ENCODE peak calls at places on chromosome 17, in ten cellular contexts. One of them, this sample, is unnamed.

GRCh38 chr17:5418858-5419355 is 555 bp downstream of the NUP88 start:
- DNase-seq in right lobe of liver: no peak
- DNase-seq in small intestine: peak; percentile 71
- DNase-seq in esophagus squamous epithelium: no peak
- DNase-seq in psoas muscle: no peak
- DNase-seq in cardiac muscle cell: peak; percentile 48
- DNase-seq in pancreas: peak; percentile 36
- DNase-seq in CD8-positive, alpha-beta memory T cell: peak; percentile 80
- DNase-seq in astrocyte: peak; percentile 55
- DNase-seq in H9: no peak
- DNase-seq in this sample: peak; percentile 58

GRCh38 chr17:33523577-33523981 is 230.5 kb upstream of the ASIC2 start:
- DNase-seq in right lobe of liver: no peak
- DNase-seq in small intestine: no peak
- DNase-seq in esophagus squamous epithelium: no peak
- DNase-seq in psoas muscle: peak; percentile 20
- DNase-seq in cardiac muscle cell: no peak
- DNase-seq in pancreas: no peak
- DNase-seq in CD8-positive, alpha-beta memory T cell: no peak
- DNase-seq in astrocyte: no peak
- DNase-seq in H9: no peak
- DNase-seq in this sample: peak; percentile 52

GRCh38 chr17:72890711-72891110 is 201.8 kb downstream of the SLC39A11 start:
- DNase-seq in right lobe of liver: no peak
- DNase-seq in small intestine: no peak
- DNase-seq in esophagus squamous epithelium: no peak
- DNase-seq in psoas muscle: no peak
- DNase-seq in cardiac muscle cell: no peak
- DNase-seq in pancreas: no peak
- DNase-seq in CD8-positive, alpha-beta memory T cell: no peak
- DNase-seq in astrocyte: peak; percentile 34
- DNase-seq in H9: no peak
- DNase-seq in this sample: peak; percentile 7

GRCh38 chr17:68771867-68772515 is 170.8 kb upstream of the FAM20A start:
- DNase-seq in right lobe of liver: no peak
- DNase-seq in small intestine: peak; percentile 62
- DNase-seq in esophagus squamous epithelium: no peak
- DNase-seq in psoas muscle: no peak
- DNase-seq in cardiac muscle cell: peak; percentile 48
- DNase-seq in pancreas: no peak
- DNase-seq in CD8-positive, alpha-beta memory T cell: no peak
- DNase-seq in astrocyte: peak; percentile 41
- DNase-seq in H9: no peak
- DNase-seq in this sample: peak; percentile 38

GRCh38 chr17:68383443-68384321 is 73.6 kb downstream of the WIPI1 start:
- DNase-seq in right lobe of liver: peak; percentile 62
- DNase-seq in small intestine: peak; percentile 62
- DNase-seq in esophagus squamous epithelium: no peak
- DNase-seq in psoas muscle: peak; percentile 47
- DNase-seq in cardiac muscle cell: no peak
- DNase-seq in pancreas: no peak
- DNase-seq in CD8-positive, alpha-beta memory T cell: peak; percentile 14
- DNase-seq in astrocyte: peak; percentile 93
- DNase-seq in H9: peak; percentile 25
- DNase-seq in this sample: no peak

GRCh38 chr17:74769856-74770497 is 6.2 kb downstream of the NAT9 start:
- DNase-seq in right lobe of liver: no peak
- DNase-seq in small intestine: peak; percentile 26
- DNase-seq in esophagus squamous epithelium: no peak
- DNase-seq in psoas muscle: no peak
- DNase-seq in cardiac muscle cell: no peak
- DNase-seq in pancreas: peak; percentile 39
- DNase-seq in CD8-positive, alpha-beta memory T cell: no peak
- DNase-seq in astrocyte: no peak
- DNase-seq in H9: no peak
- DNase-seq in this sample: no peak

GRCh38 chr17:61235821-61236197 is 163.8 kb upstream of the TBX2 start:
- DNase-seq in right lobe of liver: no peak
- DNase-seq in small intestine: no peak
- DNase-seq in esophagus squamous epithelium: no peak
- DNase-seq in psoas muscle: no peak
- DNase-seq in cardiac muscle cell: peak; percentile 40
- DNase-seq in pancreas: no peak
- DNase-seq in CD8-positive, alpha-beta memory T cell: no peak
- DNase-seq in astrocyte: peak; percentile 66
- DNase-seq in H9: no peak
- DNase-seq in this sample: peak; percentile 54

GRCh38 chr17:33874617-33875060 is 380.4 kb upstream of the CCL2 start:
- DNase-seq in right lobe of liver: no peak
- DNase-seq in small intestine: no peak
- DNase-seq in esophagus squamous epithelium: no peak
- DNase-seq in psoas muscle: no peak
- DNase-seq in cardiac muscle cell: no peak
- DNase-seq in pancreas: no peak
- DNase-seq in CD8-positive, alpha-beta memory T cell: no peak
- DNase-seq in astrocyte: no peak
- DNase-seq in H9: no peak
- DNase-seq in this sample: no peak

GRCh38 chr17:80360396-80360795 is 54.6 kb upstream of the ENDOV start:
- DNase-seq in right lobe of liver: peak; percentile 37
- DNase-seq in small intestine: no peak
- DNase-seq in esophagus squamous epithelium: no peak
- DNase-seq in psoas muscle: no peak
- DNase-seq in cardiac muscle cell: no peak
- DNase-seq in pancreas: no peak
- DNase-seq in CD8-positive, alpha-beta memory T cell: no peak
- DNase-seq in astrocyte: no peak
- DNase-seq in H9: no peak
- DNase-seq in this sample: no peak

GRCh38 chr17:68248886-68249872 is 1.3 kb downstream of the AMZ2 start:
- DNase-seq in right lobe of liver: no peak
- DNase-seq in small intestine: peak; percentile 27
- DNase-seq in esophagus squamous epithelium: no peak
- DNase-seq in psoas muscle: no peak
- DNase-seq in cardiac muscle cell: no peak
- DNase-seq in pancreas: no peak
- DNase-seq in CD8-positive, alpha-beta memory T cell: no peak
- DNase-seq in astrocyte: no peak
- DNase-seq in H9: no peak
- DNase-seq in this sample: no peak

GRCh38 chr17:38799501-38800236 is at the start of gene PIP4K2B:
- DNase-seq in right lobe of liver: peak; percentile 98
- DNase-seq in small intestine: peak; percentile 97
- DNase-seq in esophagus squamous epithelium: peak; percentile 84
- DNase-seq in psoas muscle: peak; percentile 97
- DNase-seq in cardiac muscle cell: peak; percentile 98
- DNase-seq in pancreas: peak; percentile 98
- DNase-seq in CD8-positive, alpha-beta memory T cell: peak; percentile 82
- DNase-seq in astrocyte: peak; percentile 98
- DNase-seq in H9: peak; percentile 99
- DNase-seq in this sample: peak; percentile 95

GRCh38 chr17:76873856-76874255 is 5.7 kb downstream of the MGAT5B start:
- DNase-seq in right lobe of liver: no peak
- DNase-seq in small intestine: no peak
- DNase-seq in esophagus squamous epithelium: no peak
- DNase-seq in psoas muscle: no peak
- DNase-seq in cardiac muscle cell: no peak
- DNase-seq in pancreas: no peak
- DNase-seq in CD8-positive, alpha-beta memory T cell: no peak
- DNase-seq in astrocyte: peak; percentile 55
- DNase-seq in H9: no peak
- DNase-seq in this sample: peak; percentile 6

GRCh38 chr17:81402530-81402941 is 7.3 kb downstream of the BAHCC1 start:
- DNase-seq in right lobe of liver: no peak
- DNase-seq in small intestine: no peak
- DNase-seq in esophagus squamous epithelium: no peak
- DNase-seq in psoas muscle: peak; percentile 37
- DNase-seq in cardiac muscle cell: no peak
- DNase-seq in pancreas: no peak
- DNase-seq in CD8-positive, alpha-beta memory T cell: no peak
- DNase-seq in astrocyte: no peak
- DNase-seq in H9: no peak
- DNase-seq in this sample: no peak

GRCh38 chr17:38456031-38456815 is 28.0 kb downstream of the ARHGAP23 start:
- DNase-seq in right lobe of liver: no peak
- DNase-seq in small intestine: no peak
- DNase-seq in esophagus squamous epithelium: no peak
- DNase-seq in psoas muscle: no peak
- DNase-seq in cardiac muscle cell: no peak
- DNase-seq in pancreas: no peak
- DNase-seq in CD8-positive, alpha-beta memory T cell: no peak
- DNase-seq in astrocyte: no peak
- DNase-seq in H9: no peak
- DNase-seq in this sample: peak; percentile 36

GRCh38 chr17:21689604-21690003 is 2.7 kb upstream of the KCNJ18 start:
- DNase-seq in right lobe of liver: no peak
- DNase-seq in small intestine: no peak
- DNase-seq in esophagus squamous epithelium: no peak
- DNase-seq in psoas muscle: peak; percentile 68
- DNase-seq in cardiac muscle cell: no peak
- DNase-seq in pancreas: no peak
- DNase-seq in CD8-positive, alpha-beta memory T cell: no peak
- DNase-seq in astrocyte: peak; percentile 75
- DNase-seq in H9: no peak
- DNase-seq in this sample: no peak

GRCh38 chr17:42669705-42670198 is 7.0 kb downstream of the PLEKHH3 start:
- DNase-seq in right lobe of liver: no peak
- DNase-seq in small intestine: no peak
- DNase-seq in esophagus squamous epithelium: no peak
- DNase-seq in psoas muscle: no peak
- DNase-seq in cardiac muscle cell: no peak
- DNase-seq in pancreas: no peak
- DNase-seq in CD8-positive, alpha-beta memory T cell: no peak
- DNase-seq in astrocyte: no peak
- DNase-seq in H9: no peak
- DNase-seq in this sample: no peak
- H3K4me1 ChIP-seq in right lobe of liver: peaks cover 34% of the 10 kb centered on the region
- H3K4me1 ChIP-seq in small intestine: peaks cover 7% of the 10 kb centered on the region
- H3K4me1 ChIP-seq in esophagus squamous epithelium: peaks cover 61% of the 10 kb centered on the region
- H3K4me1 ChIP-seq in psoas muscle: peaks cover 53% of the 10 kb centered on the region
- H3K4me1 ChIP-seq in cardiac muscle cell: peaks cover 8% of the 10 kb centered on the region
- H3K4me1 ChIP-seq in pancreas: peaks cover 40% of the 10 kb centered on the region
- H3K4me1 ChIP-seq in CD8-positive, alpha-beta memory T cell: peaks cover 26% of the 10 kb centered on the region
- H3K4me1 ChIP-seq in astrocyte: peaks cover 28% of the 10 kb centered on the region
- H3K4me1 ChIP-seq in H9: peaks cover 4% of the 10 kb centered on the region
- H3K4me1 ChIP-seq in this sample: peaks cover 18% of the 10 kb centered on the region

GRCh38 chr17:47952181-47953021 is 5.3 kb downstream of the PRR15L start:
- DNase-seq in right lobe of liver: peak; percentile 84
- DNase-seq in small intestine: peak; percentile 99
- DNase-seq in esophagus squamous epithelium: no peak
- DNase-seq in psoas muscle: no peak
- DNase-seq in cardiac muscle cell: no peak
- DNase-seq in pancreas: no peak
- DNase-seq in CD8-positive, alpha-beta memory T cell: no peak
- DNase-seq in astrocyte: no peak
- DNase-seq in H9: no peak
- DNase-seq in this sample: no peak
- H3K27ac ChIP-seq in right lobe of liver: peak overlapping the region; percentile 38
- H3K27ac ChIP-seq in small intestine: peak overlapping the region; percentile 72
- H3K27ac ChIP-seq in esophagus squamous epithelium: no peak overlapping the region
- H3K27ac ChIP-seq in psoas muscle: no peak overlapping the region
- H3K27ac ChIP-seq in cardiac muscle cell: no peak overlapping the region
- H3K27ac ChIP-seq in pancreas: peak overlapping the region; percentile 38
- H3K27ac ChIP-seq in CD8-positive, alpha-beta memory T cell: no peak overlapping the region
- H3K27ac ChIP-seq in astrocyte: no peak overlapping the region
- H3K27ac ChIP-seq in H9: no peak overlapping the region
- H3K27ac ChIP-seq in this sample: no peak overlapping the region

GRCh38 chr17:2394775-2395191 is 6.1 kb downstream of the MNT start:
- DNase-seq in right lobe of liver: peak; percentile 61
- DNase-seq in small intestine: no peak
- DNase-seq in esophagus squamous epithelium: no peak
- DNase-seq in psoas muscle: no peak
- DNase-seq in cardiac muscle cell: no peak
- DNase-seq in pancreas: peak; percentile 44
- DNase-seq in CD8-positive, alpha-beta memory T cell: no peak
- DNase-seq in astrocyte: no peak
- DNase-seq in H9: peak; percentile 28
- DNase-seq in this sample: no peak
- H3K4me1 ChIP-seq in right lobe of liver: peaks cover 42% of the 10 kb centered on the region
- H3K4me1 ChIP-seq in small intestine: peaks cover 37% of the 10 kb centered on the region
- H3K4me1 ChIP-seq in esophagus squamous epithelium: peaks cover 75% of the 10 kb centered on the region
- H3K4me1 ChIP-seq in psoas muscle: peaks cover 73% of the 10 kb centered on the region
- H3K4me1 ChIP-seq in cardiac muscle cell: peaks cover 50% of the 10 kb centered on the region
- H3K4me1 ChIP-seq in pancreas: peaks cover 54% of the 10 kb centered on the region
- H3K4me1 ChIP-seq in CD8-positive, alpha-beta memory T cell: peaks cover 68% of the 10 kb centered on the region
- H3K4me1 ChIP-seq in astrocyte: peaks cover 62% of the 10 kb centered on the region
- H3K4me1 ChIP-seq in H9: peaks cover 11% of the 10 kb centered on the region
- H3K4me1 ChIP-seq in this sample: no peaks in the 10 kb centered on the region

GRCh38 chr17:20208717-20209116 is 199.6 kb downstream of the SPECC1 start:
- DNase-seq in right lobe of liver: no peak
- DNase-seq in small intestine: no peak
- DNase-seq in esophagus squamous epithelium: no peak
- DNase-seq in psoas muscle: no peak
- DNase-seq in cardiac muscle cell: no peak
- DNase-seq in pancreas: no peak
- DNase-seq in CD8-positive, alpha-beta memory T cell: no peak
- DNase-seq in astrocyte: no peak
- DNase-seq in H9: no peak
- DNase-seq in this sample: no peak

GRCh38 chr17:20206068-20206467 is 196.9 kb downstream of the SPECC1 start:
- DNase-seq in right lobe of liver: no peak
- DNase-seq in small intestine: no peak
- DNase-seq in esophagus squamous epithelium: no peak
- DNase-seq in psoas muscle: no peak
- DNase-seq in cardiac muscle cell: no peak
- DNase-seq in pancreas: no peak
- DNase-seq in CD8-positive, alpha-beta memory T cell: peak; percentile 16
- DNase-seq in astrocyte: peak; percentile 59
- DNase-seq in H9: no peak
- DNase-seq in this sample: no peak

GRCh38 chr17:20205609-20206008 is 196.4 kb downstream of the SPECC1 start:
- DNase-seq in right lobe of liver: no peak
- DNase-seq in small intestine: no peak
- DNase-seq in esophagus squamous epithelium: no peak
- DNase-seq in psoas muscle: no peak
- DNase-seq in cardiac muscle cell: no peak
- DNase-seq in pancreas: no peak
- DNase-seq in CD8-positive, alpha-beta memory T cell: no peak
- DNase-seq in astrocyte: no peak
- DNase-seq in H9: no peak
- DNase-seq in this sample: no peak

GRCh38 chr17:20207295-20207985 is 198.3 kb downstream of the SPECC1 start:
- DNase-seq in right lobe of liver: no peak
- DNase-seq in small intestine: no peak
- DNase-seq in esophagus squamous epithelium: no peak
- DNase-seq in psoas muscle: no peak
- DNase-seq in cardiac muscle cell: no peak
- DNase-seq in pancreas: no peak
- DNase-seq in CD8-positive, alpha-beta memory T cell: no peak
- DNase-seq in astrocyte: no peak
- DNase-seq in H9: no peak
- DNase-seq in this sample: peak; percentile 68

GRCh38 chr17:20206591-20206990 is 197.4 kb downstream of the SPECC1 start:
- DNase-seq in right lobe of liver: no peak
- DNase-seq in small intestine: no peak
- DNase-seq in esophagus squamous epithelium: no peak
- DNase-seq in psoas muscle: no peak
- DNase-seq in cardiac muscle cell: no peak
- DNase-seq in pancreas: no peak
- DNase-seq in CD8-positive, alpha-beta memory T cell: no peak
- DNase-seq in astrocyte: peak; percentile 81
- DNase-seq in H9: no peak
- DNase-seq in this sample: peak; percentile 76
- H3K27ac ChIP-seq in right lobe of liver: no peak overlapping the region
- H3K27ac ChIP-seq in small intestine: no peak overlapping the region
- H3K27ac ChIP-seq in esophagus squamous epithelium: no peak overlapping the region
- H3K27ac ChIP-seq in psoas muscle: no peak overlapping the region
- H3K27ac ChIP-seq in cardiac muscle cell: no peak overlapping the region
- H3K27ac ChIP-seq in pancreas: no peak overlapping the region
- H3K27ac ChIP-seq in CD8-positive, alpha-beta memory T cell: no peak overlapping the region
- H3K27ac ChIP-seq in astrocyte: peak overlapping the region; percentile 73
- H3K27ac ChIP-seq in H9: no peak overlapping the region
- H3K27ac ChIP-seq in this sample: no peak overlapping the region

This sample was measured in foreskin keratinocyte.